ENCODE peak calls at places on chromosomes 16 and 17, in eight cellular contexts. One of them, this sample, is unnamed.

GRCh38 chr17:42520540-42520951 is 15.5 kb upstream of the NAGLU start:
- DNase-seq in OCI-LY7: peak
- DNase-seq in HT-29: no peak
- DNase-seq in AG04450: no peak
- DNase-seq in stimulated activated naive CD4-positive, alpha-beta T cell: no peak
- DNase-seq in stimulated activated CD4-positive, alpha-beta T cell treated with anti-CD3 and anti-CD28 coated beads, Interleukin-1b, Interleukin-23, amount 100 ng/mL, for 1 hour: no peak
- DNase-seq in AG09319: no peak
- DNase-seq in T-helper 2 cell: no peak
- DNase-seq in this sample: no peak

GRCh38 chr17:56992364-56992763 is 14.4 kb downstream of the SCPEP1 start:
- DNase-seq in OCI-LY7: no peak
- DNase-seq in HT-29: no peak
- DNase-seq in AG04450: no peak
- DNase-seq in stimulated activated naive CD4-positive, alpha-beta T cell: no peak
- DNase-seq in stimulated activated CD4-positive, alpha-beta T cell treated with anti-CD3 and anti-CD28 coated beads, Interleukin-1b, Interleukin-23, amount 100 ng/mL, for 1 hour: no peak
- DNase-seq in AG09319: no peak
- DNase-seq in T-helper 2 cell: no peak
- DNase-seq in this sample: no peak

GRCh38 chr17:202501-202951 is 21.1 kb upstream of the DOC2B start:
- DNase-seq in OCI-LY7: no peak
- DNase-seq in HT-29: no peak
- DNase-seq in AG04450: no peak
- DNase-seq in stimulated activated naive CD4-positive, alpha-beta T cell: no peak
- DNase-seq in stimulated activated CD4-positive, alpha-beta T cell treated with anti-CD3 and anti-CD28 coated beads, Interleukin-1b, Interleukin-23, amount 100 ng/mL, for 1 hour: no peak
- DNase-seq in AG09319: no peak
- DNase-seq in T-helper 2 cell: no peak
- DNase-seq in this sample: no peak

GRCh38 chr17:78541488-78542237 is 35.5 kb downstream of the DNAH17 start:
- DNase-seq in OCI-LY7: no peak
- DNase-seq in HT-29: no peak
- DNase-seq in AG04450: no peak
- DNase-seq in stimulated activated naive CD4-positive, alpha-beta T cell: no peak
- DNase-seq in stimulated activated CD4-positive, alpha-beta T cell treated with anti-CD3 and anti-CD28 coated beads, Interleukin-1b, Interleukin-23, amount 100 ng/mL, for 1 hour: no peak
- DNase-seq in AG09319: no peak
- DNase-seq in T-helper 2 cell: no peak
- DNase-seq in this sample: peak

GRCh38 chr17:3763777-3764170 is 37.2 kb downstream of the ITGAE start:
- DNase-seq in OCI-LY7: no peak
- DNase-seq in HT-29: no peak
- DNase-seq in AG04450: no peak
- DNase-seq in stimulated activated naive CD4-positive, alpha-beta T cell: no peak
- DNase-seq in stimulated activated CD4-positive, alpha-beta T cell treated with anti-CD3 and anti-CD28 coated beads, Interleukin-1b, Interleukin-23, amount 100 ng/mL, for 1 hour: no peak
- DNase-seq in AG09319: no peak
- DNase-seq in T-helper 2 cell: no peak
- DNase-seq in this sample: no peak

GRCh38 chr17:78192616-78193015 is 5.5 kb downstream of the AFMID start:
- DNase-seq in OCI-LY7: peak
- DNase-seq in HT-29: no peak
- DNase-seq in AG04450: no peak
- DNase-seq in stimulated activated naive CD4-positive, alpha-beta T cell: no peak
- DNase-seq in stimulated activated CD4-positive, alpha-beta T cell treated with anti-CD3 and anti-CD28 coated beads, Interleukin-1b, Interleukin-23, amount 100 ng/mL, for 1 hour: no peak
- DNase-seq in AG09319: no peak
- DNase-seq in T-helper 2 cell: no peak
- DNase-seq in this sample: no peak

GRCh38 chr16:28264656-28265055 is 27.7 kb upstream of the SBK1 start:
- DNase-seq in OCI-LY7: no peak
- DNase-seq in HT-29: peak
- DNase-seq in AG04450: no peak
- DNase-seq in stimulated activated naive CD4-positive, alpha-beta T cell: no peak
- DNase-seq in stimulated activated CD4-positive, alpha-beta T cell treated with anti-CD3 and anti-CD28 coated beads, Interleukin-1b, Interleukin-23, amount 100 ng/mL, for 1 hour: no peak
- DNase-seq in AG09319: no peak
- DNase-seq in T-helper 2 cell: no peak
- DNase-seq in this sample: peak

GRCh38 chr16:2086812-2087425 is 39.1 kb downstream of the TSC2 start:
- DNase-seq in OCI-LY7: peak
- DNase-seq in HT-29: no peak
- DNase-seq in AG04450: no peak
- DNase-seq in stimulated activated naive CD4-positive, alpha-beta T cell: no peak
- DNase-seq in stimulated activated CD4-positive, alpha-beta T cell treated with anti-CD3 and anti-CD28 coated beads, Interleukin-1b, Interleukin-23, amount 100 ng/mL, for 1 hour: no peak
- DNase-seq in AG09319: no peak
- DNase-seq in T-helper 2 cell: no peak
- DNase-seq in this sample: no peak

GRCh38 chr17:4738136-4739121 is 1.2 kb upstream of the ZMYND15 start:
- DNase-seq in OCI-LY7: no peak
- DNase-seq in HT-29: peak
- DNase-seq in AG04450: no peak
- DNase-seq in stimulated activated naive CD4-positive, alpha-beta T cell: no peak
- DNase-seq in stimulated activated CD4-positive, alpha-beta T cell treated with anti-CD3 and anti-CD28 coated beads, Interleukin-1b, Interleukin-23, amount 100 ng/mL, for 1 hour: no peak
- DNase-seq in AG09319: no peak
- DNase-seq in T-helper 2 cell: no peak
- DNase-seq in this sample: no peak

GRCh38 chr17:73278465-73279453 is 17.1 kb upstream of the CPSF4L start:
- DNase-seq in OCI-LY7: no peak
- DNase-seq in HT-29: no peak
- DNase-seq in AG04450: no peak
- DNase-seq in stimulated activated naive CD4-positive, alpha-beta T cell: no peak
- DNase-seq in stimulated activated CD4-positive, alpha-beta T cell treated with anti-CD3 and anti-CD28 coated beads, Interleukin-1b, Interleukin-23, amount 100 ng/mL, for 1 hour: no peak
- DNase-seq in AG09319: no peak
- DNase-seq in T-helper 2 cell: no peak
- DNase-seq in this sample: peak

GRCh38 chr17:75642221-75643032 is 9.2 kb downstream of the SMIM5 start:
- DNase-seq in OCI-LY7: no peak
- DNase-seq in HT-29: peak
- DNase-seq in AG04450: no peak
- DNase-seq in stimulated activated naive CD4-positive, alpha-beta T cell: no peak
- DNase-seq in stimulated activated CD4-positive, alpha-beta T cell treated with anti-CD3 and anti-CD28 coated beads, Interleukin-1b, Interleukin-23, amount 100 ng/mL, for 1 hour: no peak
- DNase-seq in AG09319: no peak
- DNase-seq in T-helper 2 cell: no peak
- DNase-seq in this sample: no peak

GRCh38 chr17:77425791-77426641 is 285.2 kb downstream of the SEC14L1 start:
- DNase-seq in OCI-LY7: no peak
- DNase-seq in HT-29: no peak
- DNase-seq in AG04450: peak
- DNase-seq in stimulated activated naive CD4-positive, alpha-beta T cell: no peak
- DNase-seq in stimulated activated CD4-positive, alpha-beta T cell treated with anti-CD3 and anti-CD28 coated beads, Interleukin-1b, Interleukin-23, amount 100 ng/mL, for 1 hour: no peak
- DNase-seq in AG09319: no peak
- DNase-seq in T-helper 2 cell: no peak
- DNase-seq in this sample: peak

GRCh38 chr16:84062734-84063640 is 20.4 kb upstream of the SLC38A8 start:
- DNase-seq in OCI-LY7: peak
- DNase-seq in HT-29: peak
- DNase-seq in AG04450: peak
- DNase-seq in stimulated activated naive CD4-positive, alpha-beta T cell: peak
- DNase-seq in stimulated activated CD4-positive, alpha-beta T cell treated with anti-CD3 and anti-CD28 coated beads, Interleukin-1b, Interleukin-23, amount 100 ng/mL, for 1 hour: peak
- DNase-seq in AG09319: peak
- DNase-seq in T-helper 2 cell: peak
- DNase-seq in this sample: peak